ENCODE peak calls at places on chromosomes 11 and 22, in nine cellular contexts. I is glutamatergic neuron; J is AG20443; H is activated gamma-delta T cell; C is AG09319; W is naive thymus-derived CD4-positive, alpha-beta T cell; S is DMS 273 treated with DMSO at 0.1 percent for 48 hours; L is HTR-8/SVneo; E is tibial nerve. K is an unnamed sample.

GRCh38 chr11:126257764-126258163 is 10.9 kb downstream of the SRPRA start:
- DNase-seq in E (no peak), C (peak), S (no peak), J (peak), L (no peak), H (no peak), W (no peak), I (no peak), K (no peak)

GRCh38 chr11:128929991-128930390 is 12.7 kb downstream of the TP53AIP1 start:
- DNase-seq in L (peak), E (no peak), C (no peak), W (no peak), J (no peak), I (peak), S (no peak), H (no peak), K (no peak)

GRCh38 chr11:1153951-1154487 is 3.7 kb upstream of the MUC5AC start:
- DNase-seq in S (no peak), W (no peak), J (peak), L (peak), H (no peak), I (peak), C (peak), E (no peak), K (no peak)

GRCh38 chr22:39214006-39214382 is 30.8 kb downstream of the PDGFB start:
- DNase-seq in S (no peak), I (no peak), W (no peak), E (no peak), H (no peak), J (peak), L (no peak), C (no peak), K (no peak)

GRCh38 chr11:35138949-35139881 is at the start of gene CD44:
- DNase-seq in J (peak), C (peak), H (peak), W (peak), I (peak), S (no peak), L (peak), E (peak), K (no peak)

GRCh38 chr22:43667658-43668057 is 144.4 kb downstream of the EFCAB6 start:
- DNase-seq in W (no peak), I (no peak), H (no peak), E (no peak), S (no peak), C (no peak), J (no peak), L (no peak), K (no peak)

GRCh38 chr11:94732617-94733292 is 35.4 kb upstream of the AMOTL1 start:
- DNase-seq in E (no peak), L (no peak), J (no peak), I (no peak), W (no peak), C (peak), H (no peak), S (no peak), K (no peak)

GRCh38 chr11:102378818-102379217 is 31.8 kb downstream of the BIRC2 start:
- DNase-seq in C (no peak), H (no peak), S (no peak), W (no peak), J (no peak), L (no peak), I (no peak), E (no peak), K (no peak)

GRCh38 chr11:124285610-124286344 is 28.0 kb downstream of the OR8D1 start:
- DNase-seq in L (no peak), S (no peak), H (no peak), J (no peak), I (no peak), W (no peak), E (no peak), C (peak), K (no peak)

GRCh38 chr11:111571829-111572501 is 30.3 kb upstream of the SIK2 start:
- DNase-seq in S (no peak), W (no peak), H (no peak), E (no peak), L (peak), J (no peak), I (no peak), C (no peak), K (no peak)

GRCh38 chr11:61534025-61534900 is 25.7 kb downstream of the LRRC10B start:
- DNase-seq in W (no peak), E (no peak), L (no peak), C (no peak), H (no peak), I (no peak), S (no peak), J (no peak), K (no peak)

GRCh38 chr22:20777420-20778177 is 3.7 kb downstream of the SERPIND1 start:
- DNase-seq in I (no peak), W (no peak), L (peak), E (no peak), H (no peak), C (peak), J (peak), S (no peak), K (no peak)

GRCh38 chr11:1771700-1772099 is 8.0 kb upstream of the CTSD start:
- DNase-seq in L (no peak), E (no peak), H (no peak), W (no peak), S (no peak), J (no peak), C (no peak), I (no peak), K (no peak)

GRCh38 chr11:130001491-130002351 is 914 bp downstream of the PRDM10 start:
- DNase-seq in S (no peak), I (peak), H (peak), E (no peak), C (no peak), L (no peak), J (peak), W (peak), K (no peak)

GRCh38 chr11:124930799-124931198 is 5.0 kb downstream of the HEPACAM start:
- DNase-seq in H (no peak), S (no peak), E (no peak), I (no peak), C (no peak), J (no peak), W (no peak), L (no peak), K (no peak)

GRCh38 chr11:132718711-132719641 is 813.3 kb downstream of the OPCML start:
- DNase-seq in L (no peak), I (no peak), W (peak), C (no peak), H (no peak), E (no peak), J (peak), S (no peak), K (no peak)

GRCh38 chr22:42734406-42734805 is 13.7 kb upstream of the A4GALT start:
- DNase-seq in C (no peak), H (no peak), L (no peak), E (no peak), W (no peak), I (no peak), J (no peak), S (no peak), K (no peak)

GRCh38 chr22:47204002-47204979 is 441.8 kb downstream of the TBC1D22A start:
- DNase-seq in I (no peak), E (no peak), J (peak), H (no peak), C (no peak), L (no peak), W (no peak), S (no peak), K (no peak)

GRCh38 chr22:22911327-22912134 is 23.9 kb downstream of the IGLL5 start:
- DNase-seq in H (no peak), L (no peak), S (no peak), C (no peak), J (no peak), E (no peak), W (no peak), I (no peak), K (no peak)

GRCh38 chr22:24805790-24806662 is at the start of gene SGSM1:
- DNase-seq in C (no peak), H (peak), L (peak), E (peak), J (peak), I (peak), W (peak), S (peak), K (no peak)

GRCh38 chr11:11073996-11074395 is 216.1 kb upstream of the ZBED5 start:
- DNase-seq in C (no peak), S (no peak), E (no peak), I (no peak), L (no peak), J (no peak), W (no peak), H (no peak), K (no peak)

GRCh38 chr11:28581286-28582242 is 473.4 kb downstream of the METTL15 start:
- DNase-seq in J (peak), H (no peak), C (no peak), E (no peak), I (no peak), L (no peak), W (no peak), S (no peak), K (no peak)

GRCh38 chr11:72113170-72113808 is 794 bp upstream of the ANAPC15 start:
- DNase-seq in I (no peak), W (no peak), L (no peak), H (no peak), C (no peak), J (peak), S (no peak), E (no peak), K (no peak)

GRCh38 chr11:115159122-115159665 is 345.0 kb downstream of the CADM1 start:
- DNase-seq in C (no peak), L (no peak), E (no peak), S (no peak), W (no peak), H (no peak), J (no peak), I (no peak), K (no peak)

GRCh38 chr11:30120045-30120589 is 103.3 kb upstream of the KCNA4 start:
- DNase-seq in C (no peak), E (no peak), J (no peak), S (no peak), W (no peak), I (no peak), H (no peak), L (no peak), K (no peak)

GRCh38 chr11:368414-369335 is 624 bp upstream of the B4GALNT4 start:
- DNase-seq in H (no peak), W (no peak), L (peak), S (no peak), E (no peak), C (no peak), J (peak), I (peak), K (no peak)

GRCh38 chr11:8728566-8728965 is 46.0 kb downstream of the RPL27A start:
- DNase-seq in H (no peak), E (no peak), J (no peak), S (no peak), W (no peak), C (no peak), L (peak), I (no peak), K (no peak)

GRCh38 chr22:44385781-44386180 is 73.0 kb upstream of the SHISAL1 start:
- DNase-seq in S (no peak), I (peak), C (no peak), J (no peak), W (no peak), H (no peak), L (no peak), E (no peak), K (no peak)

GRCh38 chr11:125954123-125954944 is 8.5 kb downstream of the VSIG10L2 start:
- DNase-seq in W (no peak), S (no peak), E (no peak), C (no peak), L (no peak), I (no peak), H (no peak), J (no peak), K (no peak)

GRCh38 chr22:38935023-38935422 is 22.4 kb upstream of the APOBEC3A start:
- DNase-seq in I (no peak), J (no peak), S (peak), L (no peak), W (no peak), C (no peak), H (no peak), E (no peak), K (no peak)

GRCh38 chr11:120573756-120574354 is 62.3 kb downstream of the GRIK4 start:
- DNase-seq in W (no peak), H (no peak), I (no peak), C (no peak), J (no peak), L (no peak), E (no peak), S (no peak), K (no peak)

GRCh38 chr22:20403779-20404140 is 9.8 kb downstream of the ZNF74 start:
- DNase-seq in H (no peak), E (no peak), C (no peak), W (no peak), L (no peak), J (no peak), S (no peak), I (no peak), K (no peak)

GRCh38 chr11:122763108-122763507 is 75.2 kb upstream of the CRTAM start:
- DNase-seq in H (no peak), S (no peak), C (no peak), W (no peak), E (no peak), L (no peak), J (no peak), I (no peak), K (no peak)

GRCh38 chr22:44661659-44662569 is 40.1 kb upstream of the PRR5 start:
- DNase-seq in I (peak), E (no peak), S (no peak), J (no peak), C (no peak), H (no peak), L (no peak), W (no peak), K (no peak)

GRCh38 chr22:31327786-31328544 is 18.2 kb downstream of the PATZ1 start:
- DNase-seq in I (no peak), L (no peak), S (no peak), C (no peak), W (no peak), H (no peak), E (no peak), J (no peak), K (no peak)

GRCh38 chr22:48199667-48200066 is 1437.2 kb downstream of the TBC1D22A start:
- DNase-seq in L (no peak), H (no peak), E (no peak), C (no peak), W (no peak), J (no peak), S (no peak), I (no peak), K (no peak)

GRCh38 chr11:14500181-14500651 is 605 bp upstream of the COPB1 start:
- DNase-seq in I (no peak), W (peak), L (peak), J (peak), H (no peak), E (peak), S (no peak), C (no peak), K (no peak)

K was measured in cortex of kidney.